ENCODE peak calls at places on chromosomes 16 and 17, in seven cellular contexts. H is mucosa of descending colon; B is astrocyte; T is NCI-H524; G is stimulated activated CD8-positive, alpha-beta memory T cell treated with anti-CD3 and anti-CD28 coated beads, Interleukin-2, amount 100 ng/mL, for 1 hour; X is activated CD4-positive, alpha-beta T cell treated with anti-CD3 and anti-CD28 coated beads, Interleukin-2, amount 50 U/mL, for 1 hour; F is GDM1. R is an unnamed sample.

GRCh38 chr17:27453466-27453865 is 2.8 kb upstream of the KSR1 start:
- DNase-seq in F (no peak), X (no peak), B (no peak), T (no peak), H (no peak), G (no peak), R (no peak)

GRCh38 chr17:67700037-67700436 is 17.7 kb upstream of the NOL11 start:
- DNase-seq in T (peak), X (no peak), B (no peak), H (no peak), G (no peak), F (no peak), R (no peak)

GRCh38 chr17:74851612-74852236 is 8.0 kb downstream of the GRIN2C start:
- DNase-seq in X (no peak), G (no peak), H (no peak), F (no peak), B (no peak), T (no peak), R (peak)

GRCh38 chr16:56606071-56606687 is 2.2 kb upstream of the MT2A start:
- DNase-seq in B (peak), G (no peak), F (no peak), T (no peak), H (no peak), X (no peak), R (no peak)

GRCh38 chr16:67158637-67159600 is 790 bp downstream of the TRADD start:
- DNase-seq in X (peak), H (peak), F (no peak), T (peak), G (peak), B (no peak), R (peak)

GRCh38 chr17:75813081-75814020 is 28.7 kb downstream of the UNK start:
- DNase-seq in G (no peak), B (no peak), F (no peak), X (no peak), T (no peak), H (peak), R (peak)

GRCh38 chr17:80006339-80006720 is 29.3 kb downstream of the TBC1D16 start:
- DNase-seq in H (no peak), X (no peak), G (no peak), T (peak), B (no peak), F (no peak), R (peak)

GRCh38 chr17:76385892-76386786 is 1.7 kb downstream of the SPHK1 start:
- DNase-seq in G (peak), T (peak), B (peak), F (peak), H (peak), X (peak), R (peak)

GRCh38 chr17:81390029-81390428 is 5.2 kb upstream of the BAHCC1 start:
- DNase-seq in X (no peak), T (no peak), B (no peak), H (no peak), G (no peak), F (no peak), R (no peak)

GRCh38 chr17:40069751-40070643 is 7.2 kb downstream of the THRA start:
- DNase-seq in G (no peak), X (peak), B (peak), H (peak), T (peak), F (no peak), R (peak)

GRCh38 chr17:8162232-8162996 is at the start of gene VAMP2:
- DNase-seq in B (no peak), H (peak), X (peak), T (peak), G (peak), F (peak), R (peak)

GRCh38 chr17:59361386-59361785 is 29.9 kb downstream of the YPEL2 start:
- DNase-seq in T (no peak), X (no peak), F (no peak), B (peak), H (no peak), G (no peak), R (no peak)

GRCh38 chr16:66255647-66256046 is 110.8 kb upstream of the CDH5 start:
- DNase-seq in G (no peak), H (no peak), X (no peak), F (no peak), B (no peak), T (no peak), R (peak)

GRCh38 chr17:17976931-17977570 is 4.4 kb downstream of the DRC3 start:
- DNase-seq in T (no peak), B (no peak), G (no peak), H (no peak), X (no peak), F (no peak), R (no peak)

GRCh38 chr17:8025176-8025911 is 13.5 kb upstream of the ALOX15B start:
- DNase-seq in F (no peak), X (no peak), G (no peak), B (no peak), H (no peak), T (no peak), R (peak)

GRCh38 chr16:22213801-22214200 is 7.7 kb downstream of the EEF2K start:
- DNase-seq in X (no peak), T (peak), G (no peak), H (no peak), F (no peak), B (no peak), R (no peak)

GRCh38 chr16:57775661-57776469 is 26.4 kb downstream of the KIFC3 start:
- DNase-seq in B (no peak), X (no peak), G (no peak), F (no peak), T (peak), H (peak), R (peak)

GRCh38 chr17:58468944-58469343 is 19.3 kb downstream of the HSF5 start:
- DNase-seq in B (no peak), T (no peak), G (no peak), X (no peak), H (no peak), F (no peak), R (no peak)

GRCh38 chr17:5128905-5129535 is 13.2 kb downstream of the USP6 start:
- DNase-seq in X (no peak), B (no peak), T (no peak), G (no peak), F (no peak), H (no peak), R (no peak)

GRCh38 chr17:75783803-75784472 is 668 bp upstream of the UNK start:
- DNase-seq in B (no peak), X (no peak), F (no peak), G (no peak), H (peak), T (no peak), R (peak)

GRCh38 chr16:29844575-29845331 is 18.3 kb downstream of the CDIPT start:
- DNase-seq in T (no peak), H (no peak), B (no peak), X (no peak), G (no peak), F (no peak), R (no peak)

GRCh38 chr16:49778202-49778601 is 77.7 kb downstream of the ZNF423 start:
- DNase-seq in G (no peak), T (no peak), F (no peak), B (no peak), X (no peak), H (no peak), R (no peak)

GRCh38 chr17:6040473-6040872 is 29.7 kb upstream of the WSCD1 start:
- DNase-seq in T (no peak), F (no peak), G (no peak), H (no peak), X (no peak), B (no peak), R (no peak)

GRCh38 chr17:3892095-3892998 is 506 bp downstream of the CAMKK1 start:
- DNase-seq in H (peak), B (peak), F (peak), G (peak), T (peak), X (peak), R (peak)

GRCh38 chr16:57567691-57568090 is 25.2 kb downstream of the ADGRG5 start:
- DNase-seq in B (no peak), F (no peak), X (no peak), G (no peak), T (no peak), H (no peak), R (no peak)

GRCh38 chr17:42472709-42473521 is 14.2 kb downstream of the ATP6V0A1 start:
- DNase-seq in B (peak), X (no peak), H (no peak), F (no peak), G (no peak), T (no peak), R (no peak)

GRCh38 chr16:69364088-69364487 is 12.5 kb upstream of the TMED6 start:
- DNase-seq in F (no peak), X (no peak), B (no peak), T (no peak), H (no peak), G (no peak), R (no peak)

GRCh38 chr16:57361384-57361783 is 2.8 kb downstream of the CCL22 start:
- DNase-seq in F (no peak), H (no peak), B (no peak), X (no peak), G (no peak), T (no peak), R (peak)

GRCh38 chr17:50564916-50565315 is 4.4 kb downstream of the CACNA1G start:
- DNase-seq in X (no peak), F (no peak), H (peak), T (peak), G (no peak), B (peak), R (peak)

GRCh38 chr17:8955560-8955959 is 9.9 kb downstream of the PIK3R5 start:
- DNase-seq in X (no peak), G (no peak), B (no peak), H (no peak), T (no peak), F (peak), R (no peak)

GRCh38 chr16:77211880-77212735 is 12.9 kb downstream of the SYCE1L start:
- DNase-seq in G (peak), F (peak), B (no peak), H (peak), T (peak), X (peak), R (peak)

GRCh38 chr17:2874211-2874686 is 78.0 kb downstream of the RAP1GAP2 start:
- DNase-seq in G (no peak), B (no peak), X (no peak), F (no peak), H (no peak), T (no peak), R (no peak)

GRCh38 chr16:48565752-48566151 is 44.2 kb downstream of the N4BP1 start:
- DNase-seq in T (no peak), B (no peak), H (no peak), X (no peak), F (no peak), G (no peak), R (no peak)

GRCh38 chr16:82653550-82654511 is 27.1 kb downstream of the CDH13 start:
- DNase-seq in X (peak), T (no peak), B (peak), G (no peak), H (peak), F (no peak), R (peak)

R was measured in kidney.